ENCODE peak calls at places on chromosomes 6 and 20, in six cellular contexts. W, N, A, Y, I and S are unnamed samples.

GRCh38 chr20:62063601-62063980 is 2.1 kb downstream of the TAF4 start:
- DNase-seq in W (no peak), N (peak; percentile 25), A (no peak), Y (no peak), I (peak; percentile 65), S (no peak)

GRCh38 chr20:15224199-15224598 is 886.8 kb upstream of the FLRT3 start:
- DNase-seq in W (no peak), N (no peak), A (no peak), Y (no peak), I (no peak), S (no peak)

GRCh38 chr20:3648941-3649340 is 14.3 kb downstream of the GFRA4 start:
- DNase-seq in W (no peak), N (no peak), A (no peak), Y (no peak), I (no peak), S (no peak)

GRCh38 chr6:150966786-150967185 is 101.3 kb downstream of the MTHFD1L start:
- DNase-seq in W (no peak), N (no peak), A (no peak), Y (no peak), I (no peak), S (no peak)

GRCh38 chr6:41934278-41935189 is 7.1 kb downstream of the CCND3 start:
- DNase-seq in W (no peak), N (no peak), A (no peak), Y (no peak), I (no peak), S (no peak)

GRCh38 chr20:23287366-23288190 is 63.0 kb upstream of the NXT1 start:
- DNase-seq in W (no peak), N (no peak), A (no peak), Y (no peak), I (no peak), S (no peak)

GRCh38 chr6:11851405-11851804 is 72.8 kb upstream of the ADTRP start:
- DNase-seq in W (peak; percentile 55), N (no peak), A (no peak), Y (no peak), I (no peak), S (no peak)

GRCh38 chr20:63137851-63138415 is 78.0 kb downstream of the YTHDF1 start:
- DNase-seq in W (no peak), N (no peak), A (no peak), Y (no peak), I (no peak), S (no peak)